ENCODE peak calls at places on chromosomes 2 and 18, in six cellular contexts. M is K562, R is GM12891, C is HepG2, X is GM12878, S is H1. T is an unnamed sample.

GRCh38 chr2:96954490-96954846 is 31.9 kb downstream of the FAM178B start:
- DNase-seq in M (no peak), R (no peak), C (no peak), X (peak; percentile 39), S (no peak), T (no peak)

GRCh38 chr2:26768759-26769500 is 4.8 kb downstream of the SLC35F6 start:
- DNase-seq in M (peak; percentile 75), R (no peak), C (no peak), X (no peak), S (no peak), T (no peak)

GRCh38 chr2:22355816-22356433 is 1029.1 kb upstream of the KLHL29 start:
- DNase-seq in M (peak; percentile 57), R (peak; percentile 4), C (peak; percentile 33), X (no peak), S (peak; percentile 92), T (peak; percentile 9)

GRCh38 chr2:20539776-20540586 is 93.1 kb downstream of the RHOB start:
- DNase-seq in M (peak; percentile 27), R (no peak), C (no peak), X (no peak), S (no peak), T (no peak)

GRCh38 chr2:16201876-16202642 is 261.7 kb downstream of the MYCN start:
- DNase-seq in M (no peak), R (no peak), C (no peak), X (no peak), S (no peak), T (no peak)

GRCh38 chr2:143930891-143931290 is 589.0 kb downstream of the ZEB2 start:
- DNase-seq in M (no peak), R (no peak), C (no peak), X (no peak), S (no peak), T (no peak)

GRCh38 chr2:225761396-225761795 is 361.9 kb downstream of the NYAP2 start:
- DNase-seq in M (no peak), R (no peak), C (no peak), X (no peak), S (no peak), T (no peak)

GRCh38 chr2:72859831-72860262 is 27.4 kb upstream of the SPR start:
- DNase-seq in M (peak; percentile 49), R (no peak), C (peak; percentile 77), X (no peak), S (peak; percentile 79), T (no peak)

GRCh38 chr2:214410918-214411554 is at the start of gene VWC2L:
- DNase-seq in M (peak; percentile 5), R (no peak), C (peak; percentile 58), X (no peak), S (peak; percentile 92), T (no peak)

GRCh38 chr2:238097988-238098853 is 1.9 kb upstream of the ESPNL start:
- DNase-seq in M (peak; percentile 92), R (peak; percentile 85), C (no peak), X (no peak), S (peak; percentile 85), T (peak; percentile 76)

GRCh38 chr18:14943486-14943885 is 195.5 kb downstream of the ANKRD30B start:
- DNase-seq in M (no peak), R (no peak), C (no peak), X (no peak), S (no peak), T (no peak)

GRCh38 chr18:37270046-37270665 is 295.4 kb downstream of the CELF4 start:
- DNase-seq in M (peak; percentile 67), R (no peak), C (peak; percentile 21), X (no peak), S (peak; percentile 85), T (no peak)

GRCh38 chr18:39173022-39173421 is 1607.4 kb upstream of the CELF4 start:
- DNase-seq in M (no peak), R (no peak), C (peak; percentile 45), X (no peak), S (no peak), T (no peak)

GRCh38 chr2:63023444-63023843 is 27.2 kb upstream of the OTX1 start:
- DNase-seq in M (peak; percentile 40), R (no peak), C (peak; percentile 60), X (peak; percentile 12), S (no peak), T (no peak)

GRCh38 chr2:177599072-177599688 is 206.6 kb downstream of the AGPS start:
- DNase-seq in M (no peak), R (no peak), C (peak; percentile 91), X (no peak), S (no peak), T (no peak)

GRCh38 chr2:241703128-241703604 is 1.3 kb downstream of the ING5 start:
- DNase-seq in M (no peak), R (no peak), C (no peak), X (no peak), S (no peak), T (no peak)

GRCh38 chr18:79940126-79940813 is 11.2 kb downstream of the SLC66A2 start:
- DNase-seq in M (no peak), R (no peak), C (no peak), X (no peak), S (no peak), T (no peak)
- TF ChIP-seq TAF1 in M (no peak), R (no peak), C (no peak), X (no peak), S (no peak), T (no peak)

DNA sequence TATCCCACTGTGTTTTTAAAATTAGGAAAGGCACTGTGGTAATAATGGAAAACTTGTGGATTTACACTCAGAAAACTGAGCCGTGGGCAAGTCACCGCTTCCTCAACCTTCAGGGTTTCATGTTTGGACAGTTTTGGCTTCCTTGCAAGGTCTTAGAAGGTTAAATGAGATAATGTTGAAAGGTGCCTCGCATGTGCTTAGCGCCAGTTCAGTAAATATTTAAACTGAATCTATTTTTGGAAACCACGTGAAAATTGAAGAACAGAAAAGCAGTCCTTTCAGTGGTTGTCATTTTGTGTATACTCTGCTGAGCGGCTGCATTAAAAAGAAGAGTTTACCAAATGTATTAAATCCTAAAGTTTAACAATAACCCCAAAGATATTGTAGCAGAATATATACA is 15.2 kb upstream of the AGAP1 start:
- DNase-seq in M (no peak), R (no peak), C (no peak), X (no peak), S (no peak), T (no peak)
- TF ChIP-seq POLR2AphosphoS5 in M (no peak), R (no peak), C (no peak), X (no peak), S (no peak), T (no peak)

DNA sequence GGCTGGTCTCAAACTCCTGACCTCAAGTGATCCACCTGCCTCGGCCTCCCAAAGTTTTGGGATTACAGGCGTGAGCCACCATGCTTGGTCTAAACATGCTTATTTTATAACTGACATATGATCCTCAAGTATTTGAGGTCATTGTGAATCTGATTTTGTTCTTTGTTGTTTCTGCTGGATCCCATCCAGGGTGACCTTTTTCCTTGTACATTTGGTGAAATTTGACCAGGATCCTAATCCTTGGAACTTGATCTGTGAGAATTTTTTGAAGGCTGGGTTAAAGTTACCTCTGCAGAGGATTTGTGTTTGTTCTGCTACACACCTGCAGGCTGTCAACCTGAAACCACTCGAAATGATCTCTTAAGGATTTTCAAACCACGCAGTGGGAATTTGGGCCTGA is 49.2 kb downstream of the NPAS2 start:
- DNase-seq in M (no peak), R (no peak), C (no peak), X (no peak), S (no peak), T (no peak)
- TF ChIP-seq POLR2A in M (no peak), R (no peak), C (no peak), X (no peak), S (no peak), T (no peak)

GRCh38 chr2:17781482-17781881 is 27.5 kb downstream of the GEN1 start:
- DNase-seq in M (no peak), R (no peak), C (peak; percentile 39), X (no peak), S (no peak), T (no peak)
- TF ChIP-seq TAF1 in M (no peak), R (no peak), C (no peak), X (no peak), S (no peak), T (no peak)

GRCh38 chr2:200864206-200864976 is at the start of gene CLK1:
- DNase-seq in M (peak; percentile 77), R (peak; percentile 76), C (peak; percentile 89), X (peak; percentile 74), S (peak; percentile 89), T (peak; percentile 82)
- TF ChIP-seq POLR2AphosphoS5 in M (peak; percentile 90), R (peak; percentile 99), C (peak; percentile 100), X (peak; percentile 99), S (peak; percentile 99), T (peak; percentile 99)